ENCODE peak calls at places on chromosomes 3 and 15, in nine cellular contexts. L, N, Y, J, F, G, V, P and R are unnamed samples.

GRCh38 chr3:111725706-111726105 is 130.6 kb upstream of the ZBED2 start:
- DNase-seq in L (no peak), N (no peak), Y (peak; percentile 71), J (no peak), F (no peak), G (no peak), V (no peak), P (no peak), R (no peak)

GRCh38 chr3:185744997-185745843 is 79.6 kb downstream of the IGF2BP2 start:
- DNase-seq in L (no peak), N (peak; percentile 33), Y (peak; percentile 75), J (no peak), F (peak; percentile 96), G (no peak), V (no peak), P (no peak), R (no peak)

GRCh38 chr3:186570941-186571643 is 572 bp downstream of the DNAJB11 start:
- DNase-seq in L (no peak), N (no peak), Y (no peak), J (no peak), F (no peak), G (no peak), V (no peak), P (no peak), R (no peak)

GRCh38 chr15:39887832-39888231 is 32.2 kb downstream of the GPR176 start:
- DNase-seq in L (peak; percentile 59), N (peak; percentile 8), Y (peak; percentile 50), J (peak; percentile 15), F (peak; percentile 50), G (peak; percentile 74), V (no peak), P (no peak), R (no peak)

GRCh38 chr3:11431319-11431718 is 159.1 kb downstream of the ATG7 start:
- DNase-seq in L (no peak), N (no peak), Y (no peak), J (no peak), F (no peak), G (no peak), V (no peak), P (no peak), R (no peak)

GRCh38 chr3:52195823-52196331 is 2.1 kb upstream of the ALAS1 start:
- DNase-seq in L (no peak), N (no peak), Y (peak; percentile 89), J (no peak), F (peak; percentile 75), G (no peak), V (no peak), P (peak; percentile 66), R (no peak)

GRCh38 chr3:4396006-4396405 is 71.1 kb downstream of the SUMF1 start:
- DNase-seq in L (no peak), N (no peak), Y (no peak), J (no peak), F (no peak), G (peak; percentile 67), V (no peak), P (no peak), R (no peak)

GRCh38 chr3:123658118-123658859 is 73.4 kb upstream of the HACD2 start:
- DNase-seq in L (no peak), N (no peak), Y (peak; percentile 77), J (no peak), F (peak; percentile 77), G (peak; percentile 92), V (no peak), P (peak; percentile 80), R (no peak)

GRCh38 chr3:45746182-45746973 is 50.0 kb downstream of the SLC6A20 start:
- DNase-seq in L (no peak), N (no peak), Y (no peak), J (no peak), F (no peak), G (no peak), V (no peak), P (no peak), R (no peak)

GRCh38 chr3:155386306-155386705 is 92.8 kb upstream of the STRIT1 start:
- DNase-seq in L (no peak), N (no peak), Y (no peak), J (no peak), F (no peak), G (no peak), V (no peak), P (no peak), R (no peak)

GRCh38 chr15:72532991-72533601 is 59.0 kb downstream of the ARIH1 start:
- DNase-seq in L (no peak), N (peak; percentile 14), Y (peak; percentile 10), J (no peak), F (no peak), G (no peak), V (peak; percentile 37), P (no peak), R (no peak)

GRCh38 chr15:61921093-61921492 is 139.2 kb downstream of the VPS13C start:
- DNase-seq in L (no peak), N (no peak), Y (peak; percentile 10), J (no peak), F (peak; percentile 6), G (no peak), V (no peak), P (no peak), R (no peak)

GRCh38 chr3:195754141-195754540 is 33.4 kb downstream of the MUC20 start:
- DNase-seq in L (no peak), N (no peak), Y (no peak), J (no peak), F (no peak), G (no peak), V (no peak), P (no peak), R (peak; percentile 64)

GRCh38 chr3:53495518-53496501 is 1.4 kb downstream of the CACNA1D start:
- DNase-seq in L (no peak), N (no peak), Y (no peak), J (no peak), F (no peak), G (no peak), V (no peak), P (no peak), R (peak; percentile 77)

GRCh38 chr3:86743233-86743632 is 247.7 kb downstream of the VGLL3 start:
- DNase-seq in L (no peak), N (no peak), Y (no peak), J (no peak), F (no peak), G (no peak), V (no peak), P (no peak), R (no peak)

GRCh38 chr15:77549552-77550274 is 83.0 kb downstream of the LINGO1 start:
- DNase-seq in L (no peak), N (no peak), Y (no peak), J (no peak), F (no peak), G (no peak), V (no peak), P (no peak), R (no peak)

GRCh38 chr3:113276581-113277080 is 65.3 kb downstream of the BOC start:
- DNase-seq in L (no peak), N (no peak), Y (no peak), J (no peak), F (peak; percentile 16), G (no peak), V (no peak), P (no peak), R (no peak)

GRCh38 chr3:113278599-113278955 is 67.2 kb downstream of the BOC start:
- DNase-seq in L (no peak), N (no peak), Y (no peak), J (no peak), F (no peak), G (no peak), V (no peak), P (no peak), R (no peak)

GRCh38 chr3:113277886-113278598 is 66.7 kb downstream of the BOC start:
- DNase-seq in L (no peak), N (no peak), Y (no peak), J (no peak), F (no peak), G (no peak), V (no peak), P (no peak), R (peak; percentile 74)

GRCh38 chr3:113275876-113276580 is 64.7 kb downstream of the BOC start:
- DNase-seq in L (no peak), N (peak; percentile 38), Y (peak; percentile 69), J (no peak), F (peak; percentile 41), G (peak; percentile 65), V (no peak), P (no peak), R (peak; percentile 88)

GRCh38 chr3:113277414-113277813 is 66.1 kb downstream of the BOC start:
- DNase-seq in L (no peak), N (no peak), Y (no peak), J (no peak), F (no peak), G (no peak), V (no peak), P (no peak), R (no peak)
- H3K36me3 ChIP-seq in L (no peaks in the 10 kb centered on the region), N (no peaks in the 10 kb centered on the region), Y (no peaks in the 10 kb centered on the region), J (no peaks in the 10 kb centered on the region), F (peaks cover 60% of the 10 kb centered on the region), G (no peaks in the 10 kb centered on the region), V (no peaks in the 10 kb centered on the region), P (no peaks in the 10 kb centered on the region), R (no peaks in the 10 kb centered on the region)

GRCh38 chr3:58824285-58824684 is 157.7 kb upstream of the FAM3D start:
- DNase-seq in L (peak; percentile 47), N (peak; percentile 18), Y (peak; percentile 65), J (no peak), F (peak; percentile 73), G (peak; percentile 85), V (peak; percentile 11), P (no peak), R (peak; percentile 46)
- H3K4me3 ChIP-seq in L (no peak overlapping the region), N (no peak overlapping the region), Y (no peak overlapping the region), J (no peak overlapping the region), F (no peak overlapping the region), G (no peak overlapping the region), V (no peak overlapping the region), P (no peak overlapping the region), R (no peak overlapping the region)

GRCh38 chr3:153896197-153896596 is 225.0 kb upstream of the ARHGEF26 start:
- DNase-seq in L (no peak), N (no peak), Y (no peak), J (no peak), F (no peak), G (no peak), V (no peak), P (no peak), R (no peak)
- H3K36me3 ChIP-seq in L (no peaks in the 10 kb centered on the region), N (no peaks in the 10 kb centered on the region), Y (no peaks in the 10 kb centered on the region), J (no peaks in the 10 kb centered on the region), F (no peaks in the 10 kb centered on the region), G (no peaks in the 10 kb centered on the region), V (no peaks in the 10 kb centered on the region), P (no peaks in the 10 kb centered on the region), R (no peaks in the 10 kb centered on the region)

DNA sequence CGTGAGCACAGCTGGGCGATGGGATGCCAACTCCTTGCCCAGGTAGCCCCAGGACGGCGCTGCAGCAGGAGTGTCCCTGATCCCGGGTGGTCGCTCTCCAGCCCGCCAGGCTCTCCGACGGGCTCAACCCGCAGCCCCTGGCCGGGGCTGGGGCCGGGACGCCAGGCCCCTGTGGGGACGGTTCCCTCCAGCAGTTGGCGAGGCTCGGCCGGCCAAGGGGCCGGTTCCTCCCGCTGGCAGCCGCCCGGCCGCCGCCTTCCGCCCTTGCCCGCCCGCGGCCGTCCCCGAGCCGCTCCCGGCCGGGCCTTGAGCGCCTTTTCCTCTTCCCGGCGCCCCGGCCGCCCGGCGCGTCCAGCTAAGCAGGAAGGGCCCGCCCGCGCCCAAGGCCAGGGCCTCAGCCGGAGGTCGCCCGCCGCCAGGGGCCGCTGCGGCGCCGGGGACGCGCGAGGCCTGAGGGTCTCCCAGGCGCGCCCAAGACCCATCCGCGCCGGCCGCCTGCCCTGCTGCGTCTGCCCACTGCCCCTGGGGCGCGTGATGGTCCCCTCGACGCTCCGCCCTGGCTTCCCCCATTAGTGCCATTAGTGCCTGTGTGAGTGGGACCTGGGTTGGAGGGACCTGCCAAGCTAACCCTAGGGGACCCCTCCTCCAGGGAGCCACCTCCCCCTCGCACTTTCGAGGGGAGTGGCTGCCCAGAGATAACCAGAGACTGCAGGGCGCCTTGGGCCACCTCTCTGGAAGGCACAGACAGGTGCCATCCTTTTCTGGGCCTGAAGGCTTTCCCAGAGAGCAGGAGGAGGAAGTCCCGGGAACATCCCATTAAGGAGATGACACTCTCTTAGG is 106.4 kb downstream of the FBLN2 start:
- DNase-seq in L (no peak), N (no peak), Y (peak; percentile 64), J (no peak), F (peak; percentile 18), G (no peak), V (no peak), P (no peak), R (peak; percentile 98)
- H3K4me3 ChIP-seq in L (no peak overlapping the region), N (no peak overlapping the region), Y (no peak overlapping the region), J (no peak overlapping the region), F (no peak overlapping the region), G (no peak overlapping the region), V (peak overlapping the region; percentile 42), P (no peak overlapping the region), R (peak overlapping the region; percentile 23)